ENCODE peak calls at places on chromosomes 12 and 14, in seven cellular contexts. Y is HCT116, S is adipocyte, Q is cardiac muscle cell, U is left lung, H is BE2C, K is cardiac fibroblast. Z is an unnamed sample.

GRCh38 chr12:122023339-122024131 is 1.9 kb downstream of the BCL7A start:
- DNase-seq in Y (peak; percentile 42), S (peak; percentile 89), Q (peak; percentile 70), U (peak; percentile 63), H (peak; percentile 73), K (peak; percentile 80), Z (peak; percentile 35)

GRCh38 chr12:106304001-106304421 is 1.5 kb downstream of the TCP11L2 start:
- DNase-seq in Y (no peak), S (no peak), Q (peak; percentile 8), U (no peak), H (no peak), K (no peak), Z (no peak)

GRCh38 chr12:72865921-72866320 is 593.8 kb downstream of the TRHDE start:
- DNase-seq in Y (no peak), S (no peak), Q (no peak), U (no peak), H (no peak), K (no peak), Z (no peak)

GRCh38 chr14:52313903-52314481 is at the start of gene PTGER2:
- DNase-seq in Y (peak; percentile 57), S (peak; percentile 97), Q (peak; percentile 94), U (peak; percentile 95), H (peak; percentile 96), K (peak; percentile 92), Z (peak; percentile 88)

GRCh38 chr14:99951085-99951484 is 114.1 kb upstream of the EVL start:
- DNase-seq in Y (no peak), S (no peak), Q (no peak), U (no peak), H (no peak), K (no peak), Z (no peak)

GRCh38 chr12:111404362-111405148 is 1.2 kb upstream of the SH2B3 start:
- DNase-seq in Y (no peak), S (peak; percentile 41), Q (peak; percentile 52), U (no peak), H (no peak), K (peak; percentile 35), Z (no peak)

GRCh38 chr14:32342151-32342853 is 13.2 kb downstream of the AKAP6 start:
- DNase-seq in Y (no peak), S (no peak), Q (no peak), U (no peak), H (no peak), K (no peak), Z (no peak)

GRCh38 chr14:77131871-77132486 is 9.6 kb downstream of the ZDHHC22 start:
- DNase-seq in Y (no peak), S (no peak), Q (no peak), U (no peak), H (no peak), K (no peak), Z (no peak)

GRCh38 chr12:94941440-94941862 is 62.0 kb downstream of the NDUFA12 start:
- DNase-seq in Y (no peak), S (peak; percentile 89), Q (peak; percentile 63), U (peak; percentile 37), H (peak; percentile 17), K (peak; percentile 80), Z (peak; percentile 96)

GRCh38 chr14:47022721-47023120 is 371.1 kb upstream of the RPL10L start:
- DNase-seq in Y (no peak), S (no peak), Q (no peak), U (no peak), H (no peak), K (no peak), Z (no peak)

GRCh38 chr12:122421263-122421814 is 1.1 kb downstream of the CLIP1 start:
- DNase-seq in Y (no peak), S (peak; percentile 73), Q (peak; percentile 58), U (peak; percentile 49), H (peak; percentile 34), K (peak; percentile 58), Z (peak; percentile 26)

GRCh38 chr12:96770239-96770780 is 136.7 kb upstream of the NEDD1 start:
- DNase-seq in Y (no peak), S (no peak), Q (no peak), U (no peak), H (no peak), K (no peak), Z (no peak)

GRCh38 chr14:54600685-54601084 is 33.8 kb downstream of the SAMD4A start:
- DNase-seq in Y (no peak), S (peak; percentile 76), Q (peak; percentile 51), U (no peak), H (no peak), K (peak; percentile 58), Z (peak; percentile 67)

GRCh38 chr12:5040368-5040767 is 3.3 kb upstream of the KCNA5 start:
- DNase-seq in Y (no peak), S (no peak), Q (no peak), U (no peak), H (no peak), K (no peak), Z (no peak)

GRCh38 chr14:73718742-73719251 is 4.6 kb upstream of the PNMA1 start:
- DNase-seq in Y (no peak), S (no peak), Q (no peak), U (no peak), H (no peak), K (no peak), Z (no peak)

GRCh38 chr14:69581316-69581935 is 6.8 kb upstream of the CCDC177 start:
- DNase-seq in Y (no peak), S (no peak), Q (no peak), U (no peak), H (no peak), K (no peak), Z (no peak)

GRCh38 chr12:91877022-91877421 is 268.6 kb downstream of the BTG1 start:
- DNase-seq in Y (no peak), S (no peak), Q (peak; percentile 63), U (peak; percentile 76), H (no peak), K (peak; percentile 61), Z (peak; percentile 76)

GRCh38 chr12:4412056-4412455 is 32.5 kb upstream of the FGF23 start:
- DNase-seq in Y (no peak), S (no peak), Q (no peak), U (no peak), H (no peak), K (no peak), Z (no peak)

GRCh38 chr14:37816135-37816534 is 220.7 kb downstream of the TTC6 start:
- DNase-seq in Y (no peak), S (no peak), Q (no peak), U (no peak), H (no peak), K (no peak), Z (no peak)

GRCh38 chr12:107501681-107502080 is 183.9 kb upstream of the PWP1 start:
- DNase-seq in Y (no peak), S (no peak), Q (no peak), U (no peak), H (no peak), K (no peak), Z (no peak)

GRCh38 chr12:40907115-40907521 is 214.9 kb downstream of the CNTN1 start:
- DNase-seq in Y (peak; percentile 85), S (peak; percentile 4), Q (no peak), U (no peak), H (no peak), K (no peak), Z (peak; percentile 0)

GRCh38 chr12:114668151-114668891 is 15.7 kb downstream of the TBX3 start:
- DNase-seq in Y (peak; percentile 61), S (peak; percentile 91), Q (peak; percentile 76), U (peak; percentile 64), H (peak; percentile 91), K (peak; percentile 78), Z (peak; percentile 65)

GRCh38 chr12:115895247-115895646 is 382.2 kb downstream of the MED13L start:
- DNase-seq in Y (no peak), S (no peak), Q (no peak), U (no peak), H (peak; percentile 16), K (no peak), Z (no peak)

GRCh38 chr12:68290126-68290525 is 36.7 kb upstream of the IL22 start:
- DNase-seq in Y (no peak), S (no peak), Q (no peak), U (no peak), H (no peak), K (no peak), Z (no peak)

GRCh38 chr12:91931110-91931509 is 214.5 kb downstream of the BTG1 start:
- DNase-seq in Y (no peak), S (peak; percentile 30), Q (no peak), U (peak; percentile 42), H (no peak), K (peak; percentile 29), Z (no peak)

DNA sequence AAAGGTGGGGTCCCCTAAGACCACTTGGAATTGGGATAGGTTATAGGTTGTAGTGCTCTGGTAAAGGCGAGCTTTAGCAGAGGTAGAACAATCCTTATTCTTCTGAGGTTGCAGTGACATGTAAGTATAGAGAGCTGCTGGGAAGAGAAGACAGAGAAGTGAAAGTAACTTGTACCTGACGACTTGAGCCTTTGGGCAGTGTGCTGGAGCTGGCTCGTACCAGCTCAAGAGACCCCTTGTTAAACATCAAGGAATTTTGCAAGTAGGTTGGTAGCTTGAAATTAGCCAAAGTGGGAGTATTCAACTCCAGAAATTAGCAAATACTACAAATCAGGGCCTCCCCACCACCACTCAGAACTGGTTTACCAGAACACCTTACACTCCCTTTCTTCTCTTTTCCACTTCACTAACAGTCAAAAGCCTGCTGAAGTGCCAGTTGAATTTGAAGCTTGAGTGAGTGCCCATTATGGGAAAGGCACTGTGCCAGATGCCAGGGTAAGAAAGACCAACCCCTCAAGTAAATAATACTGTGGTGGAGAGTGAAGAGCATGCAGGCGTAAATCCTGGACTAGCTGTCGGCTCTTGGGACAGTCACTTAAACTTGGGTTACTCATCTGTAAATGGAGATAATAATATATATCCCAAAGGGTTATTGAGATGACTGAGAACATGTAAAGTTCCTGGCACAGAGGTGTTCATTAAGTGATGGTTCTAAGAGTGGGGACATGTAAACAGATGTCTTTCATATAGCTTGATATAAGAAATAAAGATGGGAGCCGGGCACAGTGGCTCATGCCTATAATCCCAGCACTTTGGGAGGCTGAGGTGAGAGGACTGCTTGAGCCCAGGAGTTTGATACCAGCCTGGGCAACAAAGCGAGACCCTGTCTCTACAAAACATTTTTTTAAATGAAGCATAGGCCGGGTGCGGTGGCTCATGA is 27.1 kb upstream of the EID3 start:
- DNase-seq in Y (no peak), S (no peak), Q (no peak), U (peak; percentile 55), H (no peak), K (no peak), Z (no peak)
- H3K4me3 ChIP-seq in Y (no peak overlapping the region), S (peak overlapping the region; percentile 4), Q (no peak overlapping the region), U (no peak overlapping the region), H (no peak overlapping the region), K (no peak overlapping the region), Z (no peak overlapping the region)

GRCh38 chr12:12996235-12996634 is 3.8 kb downstream of the HEBP1 start:
- DNase-seq in Y (no peak), S (no peak), Q (no peak), U (no peak), H (no peak), K (no peak), Z (no peak)
- H3K4me3 ChIP-seq in Y (no peak overlapping the region), S (no peak overlapping the region), Q (no peak overlapping the region), U (no peak overlapping the region), H (no peak overlapping the region), K (no peak overlapping the region), Z (no peak overlapping the region)

GRCh38 chr12:47707905-47708543 is 2.2 kb upstream of the RPAP3 start:
- DNase-seq in Y (no peak), S (no peak), Q (no peak), U (no peak), H (no peak), K (no peak), Z (no peak)
- H3K4me3 ChIP-seq in Y (no peak overlapping the region), S (no peak overlapping the region), Q (no peak overlapping the region), U (no peak overlapping the region), H (no peak overlapping the region), K (no peak overlapping the region), Z (no peak overlapping the region)

GRCh38 chr12:57632369-57632897 is 568 bp downstream of the B4GALNT1 start:
- DNase-seq in Y (no peak), S (peak; percentile 56), Q (no peak), U (no peak), H (peak; percentile 52), K (no peak), Z (no peak)
- H3K4me3 ChIP-seq in Y (peak overlapping the region; percentile 71), S (peak overlapping the region; percentile 64), Q (peak overlapping the region; percentile 38), U (peak overlapping the region; percentile 30), H (peak overlapping the region; percentile 76), K (peak overlapping the region; percentile 51), Z (peak overlapping the region; percentile 57)

Z was measured in brain microvascular endothelial cell.